ENCODE peak calls at places on chromosomes 6 and 20, in five cellular contexts. N is Panc1, L is mucosa of descending colon, Y is Peyer's patch, D is cardiac muscle cell. S is an unnamed sample.
A peak's percentile ranks its signal among the peaks of the same experiment; 100 is the strongest.

GRCh38 chr20:8536219-8536618 is 404.2 kb downstream of the PLCB1 start:
- DNase-seq in N (no peak), L (no peak), Y (no peak), D (no peak), S (no peak)

GRCh38 chr20:57061058-57061900 is 205.2 kb downstream of the BMP7 start:
- DNase-seq in N (no peak), L (no peak), Y (peak; percentile 44), D (peak; percentile 16), S (no peak)

GRCh38 chr20:10798811-10799210 is 125.0 kb upstream of the JAG1 start:
- DNase-seq in N (no peak), L (no peak), Y (no peak), D (peak; percentile 47), S (no peak)

GRCh38 chr6:162719528-162719927 is 8.0 kb downstream of the PRKN start:
- DNase-seq in N (no peak), L (no peak), Y (no peak), D (no peak), S (no peak)

GRCh38 chr6:148836751-148837150 is 89.9 kb downstream of the UST start:
- DNase-seq in N (no peak), L (no peak), Y (no peak), D (no peak), S (no peak)

GRCh38 chr6:158571826-158572652 is 12.1 kb downstream of the TMEM181 start:
- DNase-seq in N (no peak), L (peak; percentile 86), Y (peak; percentile 89), D (no peak), S (no peak)

GRCh38 chr20:59421920-59422637 is 121.7 kb downstream of the EDN3 start:
- DNase-seq in N (no peak), L (no peak), Y (no peak), D (no peak), S (no peak)

GRCh38 chr20:574297-574942 is 30.8 kb upstream of the CSNK2A1 start:
- DNase-seq in N (no peak), L (no peak), Y (peak; percentile 24), D (no peak), S (no peak)

GRCh38 chr6:166972101-166972500 is 15.8 kb upstream of the RNASET2 start:
- DNase-seq in N (no peak), L (no peak), Y (no peak), D (no peak), S (no peak)

GRCh38 chr6:43020847-43021246 is 576 bp upstream of the RRP36 start:
- DNase-seq in N (no peak), L (peak; percentile 39), Y (no peak), D (peak; percentile 40), S (no peak)

GRCh38 chr20:35237486-35237885 is 11.0 kb downstream of the MMP24 start:
- DNase-seq in N (no peak), L (no peak), Y (no peak), D (no peak), S (no peak)

GRCh38 chr6:163383912-163384311 is 30.6 kb upstream of the QKI start:
- DNase-seq in N (no peak), L (no peak), Y (no peak), D (no peak), S (no peak)

GRCh38 chr6:30554962-30555361 is 1.3 kb downstream of the GNL1 start:
- DNase-seq in N (no peak), L (no peak), Y (no peak), D (no peak), S (no peak)

GRCh38 chr6:13413466-13413862 is 73.9 kb downstream of the GFOD1 start:
- DNase-seq in N (no peak), L (no peak), Y (no peak), D (peak; percentile 76), S (no peak)

GRCh38 chr6:169450097-169450496 is 196.5 kb upstream of the THBS2 start:
- DNase-seq in N (no peak), L (no peak), Y (no peak), D (no peak), S (no peak)

GRCh38 chr6:30073489-30074240 is 1.9 kb downstream of the RNF39 start:
- DNase-seq in N (no peak), L (no peak), Y (no peak), D (no peak), S (no peak)

DNA sequence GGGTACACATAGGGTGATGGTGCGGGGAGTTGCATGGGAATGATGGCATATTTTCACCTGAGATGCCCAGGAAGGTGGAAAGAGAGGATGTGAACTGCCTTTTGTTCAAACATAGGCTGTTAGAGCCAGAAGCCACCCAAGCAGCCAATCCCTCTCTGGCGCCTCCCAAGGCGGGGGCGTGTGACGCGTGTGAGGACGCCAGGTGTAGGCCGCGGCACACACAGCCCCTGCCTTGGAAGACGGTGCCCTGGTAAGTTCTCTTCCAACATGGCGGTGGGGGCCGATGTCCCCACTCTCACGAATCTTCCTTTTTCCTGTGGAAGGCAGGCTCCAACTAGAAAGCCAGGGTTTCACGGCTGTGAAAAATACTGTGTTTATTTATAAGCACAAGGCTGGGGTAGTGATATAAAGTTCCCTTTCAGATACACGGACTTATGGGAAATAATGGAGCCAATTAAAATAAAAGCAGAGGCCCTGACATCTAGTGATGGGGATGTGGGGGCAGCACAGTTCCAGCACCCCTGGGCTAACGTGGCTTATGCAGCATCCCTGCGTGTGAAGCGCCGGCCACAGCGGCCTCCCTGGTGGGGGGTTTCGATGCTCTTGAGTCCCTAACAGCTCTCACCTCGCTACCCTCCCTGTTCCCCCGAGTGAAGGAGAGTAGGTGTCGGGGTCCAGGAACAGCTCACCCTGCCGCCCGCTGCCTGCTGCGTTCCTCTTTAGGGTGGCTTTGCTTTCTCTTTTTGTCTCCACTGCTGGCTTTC is 28.3 kb downstream of the CDH4 start:
- DNase-seq in N (no peak), L (no peak), Y (no peak), D (no peak), S (no peak)
- TF ChIP-seq CTCF in N (no peak), L (no peak), Y (no peak), D (no peak), S (no peak)

DNA sequence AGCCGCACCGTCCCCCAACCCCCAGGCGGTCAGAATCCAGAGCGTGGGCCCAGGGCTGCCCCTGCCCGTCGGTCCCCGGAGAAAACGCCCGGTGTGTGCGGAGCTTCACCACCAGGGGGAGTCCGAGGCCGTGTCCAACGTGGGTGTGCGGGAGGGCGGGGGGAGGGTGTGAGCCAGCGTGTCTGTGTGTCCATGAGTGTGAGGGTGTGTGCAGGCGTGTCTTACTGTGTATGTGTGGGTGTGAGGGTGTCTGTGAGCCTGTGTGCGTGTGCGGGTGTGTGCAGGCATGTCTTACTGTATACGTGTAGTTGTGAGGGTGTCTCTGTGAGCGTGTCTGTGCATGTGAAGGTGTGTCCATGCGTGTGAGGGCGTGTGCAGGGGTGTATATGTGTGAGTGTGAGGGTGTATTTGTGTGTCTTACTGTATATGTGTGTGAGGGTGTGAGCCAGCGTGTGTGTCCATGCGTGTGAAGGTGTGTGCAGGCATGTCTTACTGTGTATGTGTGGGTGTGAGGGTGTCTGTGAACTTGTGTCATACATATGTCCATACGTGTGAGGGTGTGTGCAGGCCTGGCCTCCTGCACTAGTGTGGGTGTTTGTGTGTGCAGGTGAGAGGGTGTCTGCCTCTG is 24.6 kb upstream of the GATA5 start:
- DNase-seq in N (no peak), L (peak; percentile 85), Y (peak; percentile 88), D (peak; percentile 65), S (no peak)
- H3K4me3 ChIP-seq in N (no peak overlapping the region), L (no peak overlapping the region), Y (no peak overlapping the region), D (no peak overlapping the region), S (no peak overlapping the region)

GRCh38 chr20:34110025-34111013 is 1.7 kb downstream of the EIF2S2 start:
- DNase-seq in N (no peak), L (no peak), Y (no peak), D (peak; percentile 30), S (no peak)
- TF ChIP-seq CTCF in N (no peak), L (no peak), Y (no peak), D (peak; percentile 11), S (no peak)

GRCh38 chr6:1608222-1608975 is 1.3 kb upstream of the FOXC1 start:
- DNase-seq in N (no peak), L (no peak), Y (no peak), D (no peak), S (no peak)
- H3K4me3 ChIP-seq in N (peak overlapping the region; percentile 69), L (no peak overlapping the region), Y (no peak overlapping the region), D (no peak overlapping the region), S (no peak overlapping the region)

GRCh38 chr6:119979862-119980261 is 630.3 kb upstream of the MAN1A1 start:
- DNase-seq in N (no peak), L (no peak), Y (no peak), D (peak; percentile 22), S (no peak)
- TF ChIP-seq CTCF in N (peak; percentile 12), L (no peak), Y (no peak), D (peak; percentile 35), S (peak; percentile 18)

GRCh38 chr6:83198486-83199172 is 5.5 kb downstream of the RWDD2A start:
- DNase-seq in N (no peak), L (no peak), Y (no peak), D (no peak), S (peak; percentile 89)
- H3K4me3 ChIP-seq in N (no peak overlapping the region), L (no peak overlapping the region), Y (no peak overlapping the region), D (no peak overlapping the region), S (no peak overlapping the region)

S was measured in LNCaP clone FGC.